ENCODE peak calls at places on chromosomes 4 and X, in ten cellular contexts. E, A, H, X, K, D, O, U, R and M are unnamed samples.

GRCh38 chrX:49838374-49838773 is 9.3 kb downstream of the PAGE4 start:
- DNase-seq in E (no peak), H (peak; percentile 27), K (no peak), R (peak; percentile 36), A (no peak), U (peak; percentile 70), X (no peak), D (peak; percentile 23), O (peak; percentile 33), M (no peak)

GRCh38 chrX:22686138-22686541 is 313.6 kb upstream of the DDX53 start:
- DNase-seq in O (peak; percentile 33), H (no peak), D (peak; percentile 3), R (peak; percentile 84), X (peak; percentile 13), A (no peak), K (no peak), U (no peak), E (no peak), M (peak; percentile 24)

GRCh38 chrX:36436286-36436860 is 516.8 kb downstream of the CFAP47 start:
- DNase-seq in A (no peak), X (no peak), R (no peak), K (no peak), U (no peak), O (peak; percentile 33), H (no peak), D (no peak), E (no peak), M (no peak)

GRCh38 chrX:14420876-14421275 is 108.5 kb upstream of the GLRA2 start:
- DNase-seq in E (no peak), D (no peak), X (no peak), O (peak; percentile 25), H (no peak), A (no peak), K (no peak), R (peak; percentile 10), U (no peak), M (no peak)

GRCh38 chrX:38165023-38165422 is 55.6 kb downstream of the SRPX start:
- DNase-seq in D (no peak), R (no peak), O (no peak), H (no peak), E (no peak), K (no peak), A (no peak), X (no peak), U (no peak), M (no peak)

GRCh38 chr4:71181332-71181731 is 157.5 kb upstream of the SLC4A4 start:
- DNase-seq in X (no peak), R (no peak), H (no peak), A (no peak), O (no peak), K (no peak), U (no peak), E (no peak), D (no peak), M (no peak)

GRCh38 chr4:98452091-98452490 is 190.9 kb downstream of the RAP1GDS1 start:
- DNase-seq in H (no peak), U (no peak), O (no peak), A (no peak), X (no peak), K (no peak), D (no peak), E (no peak), R (peak; percentile 63), M (no peak)

GRCh38 chr4:16752150-16752549 is 146.3 kb downstream of the LDB2 start:
- DNase-seq in U (no peak), D (peak; percentile 1), R (peak; percentile 48), E (no peak), K (no peak), A (no peak), X (no peak), H (no peak), O (peak; percentile 50), M (no peak)

GRCh38 chr4:120829113-120829831 is 93.3 kb downstream of the PRDM5 start:
- DNase-seq in U (no peak), A (no peak), H (no peak), O (no peak), R (peak; percentile 66), K (no peak), X (no peak), D (no peak), E (no peak), M (peak; percentile 30)

GRCh38 chr4:184041156-184041555 is 136.0 kb downstream of the STOX2 start:
- DNase-seq in O (no peak), H (no peak), U (no peak), A (no peak), E (no peak), R (no peak), K (no peak), X (no peak), D (no peak), M (no peak)

GRCh38 chr4:67036791-67037190 is 508.5 kb downstream of the CENPC start:
- DNase-seq in E (no peak), O (no peak), U (no peak), D (no peak), K (no peak), X (no peak), R (no peak), A (no peak), H (no peak), M (no peak)
- H3K4me3 ChIP-seq in E (no peak overlapping the region), O (no peak overlapping the region), U (no peak overlapping the region), D (no peak overlapping the region), K (no peak overlapping the region), X (no peak overlapping the region), R (no peak overlapping the region), A (no peak overlapping the region), H (no peak overlapping the region), M (no peak overlapping the region)

GRCh38 chrX:2892816-2893215 is 36.3 kb downstream of the ARSD start:
- DNase-seq in O (no peak), R (no peak), X (no peak), U (no peak), K (no peak), H (no peak), D (no peak), E (no peak), A (no peak), M (no peak)

GRCh38 chrX:2894885-2895292 is 34.2 kb downstream of the ARSD start:
- DNase-seq in E (no peak), D (peak; percentile 47), K (no peak), R (peak; percentile 26), A (no peak), H (no peak), U (no peak), X (no peak), O (peak; percentile 97), M (peak; percentile 4)

GRCh38 chrX:2901367-2902036 is 27.6 kb downstream of the ARSD start:
- DNase-seq in R (peak; percentile 3), H (no peak), A (no peak), U (no peak), E (no peak), X (no peak), K (no peak), O (peak; percentile 21), D (no peak), M (peak; percentile 15)

GRCh38 chrX:2898861-2899512 is 30.2 kb downstream of the ARSD start:
- DNase-seq in K (no peak), U (no peak), O (no peak), A (no peak), D (peak; percentile 71), X (no peak), E (no peak), H (no peak), R (no peak), M (no peak)

GRCh38 chrX:2897311-2897689 is 31.8 kb downstream of the ARSD start:
- DNase-seq in O (no peak), A (no peak), K (no peak), D (no peak), E (no peak), R (no peak), U (no peak), X (no peak), H (no peak), M (no peak)
- H3K4me3 ChIP-seq in O (no peak overlapping the region), A (no peak overlapping the region), K (no peak overlapping the region), D (no peak overlapping the region), E (no peak overlapping the region), R (no peak overlapping the region), U (no peak overlapping the region), X (no peak overlapping the region), H (no peak overlapping the region), M (no peak overlapping the region)

GRCh38 chr4:54110019-54110416 is 10.1 kb downstream of the GSX2 start:
- DNase-seq in X (no peak), R (no peak), O (no peak), E (no peak), K (no peak), U (no peak), H (no peak), D (no peak), A (no peak), M (no peak)

GRCh38 chr4:54104907-54105306 is 4.9 kb downstream of the GSX2 start:
- DNase-seq in R (no peak), U (no peak), H (no peak), O (no peak), A (no peak), E (no peak), X (no peak), K (no peak), D (no peak), M (no peak)

GRCh38 chr4:54103190-54103574 is 3.2 kb downstream of the GSX2 start:
- DNase-seq in K (no peak), E (no peak), X (no peak), D (no peak), O (no peak), R (no peak), U (no peak), A (no peak), H (no peak), M (no peak)

GRCh38 chr4:54109226-54110018 is 9.5 kb downstream of the GSX2 start:
- DNase-seq in A (no peak), K (no peak), E (no peak), D (no peak), O (no peak), X (no peak), R (no peak), H (no peak), U (no peak), M (no peak)

DNA sequence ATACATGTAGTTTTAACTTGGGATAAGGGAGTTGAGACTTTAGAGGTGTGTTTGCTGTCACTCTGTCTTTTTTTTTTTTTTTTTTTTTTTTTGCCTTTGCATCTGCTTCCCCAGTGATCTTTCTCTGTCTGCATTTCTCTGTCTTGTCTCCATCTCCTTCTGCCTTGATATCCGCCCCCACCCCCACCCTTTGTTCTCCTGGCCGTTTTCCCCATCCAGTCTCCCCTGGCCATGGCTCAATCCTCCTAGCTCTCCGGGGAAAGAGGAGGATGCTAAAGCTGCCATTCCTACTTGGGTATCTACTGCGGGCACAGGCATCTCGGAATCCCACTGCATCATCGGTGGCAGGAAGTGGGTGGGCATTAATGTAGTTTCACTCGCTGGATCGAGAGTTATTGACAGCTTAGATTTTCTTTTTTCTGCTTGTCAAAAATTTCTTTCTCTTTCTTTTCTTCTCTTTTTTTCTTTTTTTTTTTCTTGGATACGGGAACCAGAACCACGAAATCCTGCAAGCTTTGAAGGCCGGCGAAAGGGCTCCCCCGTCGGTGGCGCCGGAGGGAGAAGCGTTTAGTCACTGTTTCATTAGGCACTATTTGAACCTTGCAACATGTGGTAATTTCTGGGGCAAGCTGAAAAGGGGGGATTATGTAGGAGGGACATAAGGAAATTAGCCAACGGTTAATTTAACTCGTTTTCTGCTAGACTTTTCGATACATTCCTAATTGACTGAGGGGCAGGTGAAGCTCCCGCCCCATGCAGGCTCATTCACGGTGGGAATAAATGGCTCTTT is 8.2 kb downstream of the GSX2 start:
- DNase-seq in E (no peak), O (no peak), R (no peak), U (no peak), A (no peak), X (no peak), K (no peak), D (no peak), H (no peak), M (no peak)
- H3K4me3 ChIP-seq in E (peak overlapping the region; percentile 18), O (no peak overlapping the region), R (no peak overlapping the region), U (peak overlapping the region; percentile 55), A (no peak overlapping the region), X (no peak overlapping the region), K (no peak overlapping the region), D (no peak overlapping the region), H (no peak overlapping the region), M (peak overlapping the region; percentile 12)

GRCh38 chrX:41110801-41111625 is 25.8 kb downstream of the USP9X start:
- DNase-seq in H (no peak), A (no peak), K (no peak), U (no peak), O (no peak), R (no peak), E (no peak), X (no peak), D (no peak), M (no peak)
- H3K4me3 ChIP-seq in H (no peak overlapping the region), A (no peak overlapping the region), K (no peak overlapping the region), U (no peak overlapping the region), O (no peak overlapping the region), R (no peak overlapping the region), E (no peak overlapping the region), X (no peak overlapping the region), D (no peak overlapping the region), M (no peak overlapping the region)